ENCODE peak calls at places on chromosomes 12 and 14, in nine cellular contexts. N is tibial nerve, W is A549, T is breast epithelium, Q is endothelial cell of umbilical vein, X is heart left ventricle, B is H1, L is IMR-90, V is esophagus squamous epithelium. M is an unnamed sample.

GRCh38 chr12:64181504-64182291 is 40.4 kb downstream of the KICS2 start:
- DNase-seq in N (peak; percentile 66), V (no peak), Q (peak; percentile 87), B (no peak), X (peak; percentile 52), W (peak; percentile 69), T (peak; percentile 44), L (peak; percentile 99), M (peak; percentile 92)

GRCh38 chr14:22542360-22542759 is 46.7 kb downstream of the DAD1 start:
- DNase-seq in T (no peak), Q (no peak), W (no peak), V (no peak), L (no peak), N (no peak), B (no peak), X (no peak), M (no peak)

GRCh38 chr12:123089631-123090353 is 61.1 kb downstream of the PITPNM2 start:
- DNase-seq in V (no peak), Q (peak; percentile 84), T (no peak), N (no peak), X (no peak), W (peak; percentile 88), L (peak; percentile 99), B (no peak), M (peak; percentile 90)

GRCh38 chr12:82554529-82554928 is 132.2 kb upstream of the TMTC2 start:
- DNase-seq in L (no peak), N (no peak), V (no peak), B (no peak), T (no peak), Q (peak; percentile 54), X (no peak), W (no peak), M (no peak)

GRCh38 chr12:125330645-125331341 is 265.6 kb downstream of the AACS start:
- DNase-seq in W (peak; percentile 80), B (peak; percentile 98), L (no peak), V (no peak), N (peak; percentile 58), X (peak; percentile 54), Q (peak; percentile 16), T (peak; percentile 21), M (peak; percentile 8)

GRCh38 chr14:53610947-53611346 is 345.7 kb downstream of the BMP4 start:
- DNase-seq in Q (no peak), B (no peak), T (no peak), V (no peak), L (no peak), W (no peak), X (no peak), N (no peak), M (no peak)

GRCh38 chr12:89067436-89067835 is 284.9 kb downstream of the DUSP6 start:
- DNase-seq in T (no peak), Q (no peak), V (no peak), N (no peak), B (no peak), X (no peak), L (peak; percentile 94), W (no peak), M (peak; percentile 15)

GRCh38 chr12:49154221-49154620 is 23.0 kb upstream of the TUBA1B start:
- DNase-seq in W (no peak), Q (no peak), X (no peak), V (no peak), T (no peak), L (no peak), B (no peak), N (no peak), M (no peak)

GRCh38 chr14:89720741-89721315 is 233.7 kb downstream of the EFCAB11 start:
- DNase-seq in T (peak; percentile 40), N (peak; percentile 14), B (no peak), Q (no peak), X (peak; percentile 48), L (no peak), V (no peak), W (no peak), M (no peak)

GRCh38 chr12:85531345-85531744 is 251.3 kb downstream of the ALX1 start:
- DNase-seq in T (no peak), N (no peak), Q (no peak), W (no peak), V (no peak), X (no peak), L (no peak), B (no peak), M (no peak)

GRCh38 chr12:12408265-12408690 is 51.4 kb downstream of the BORCS5 start:
- DNase-seq in W (no peak), N (no peak), T (no peak), B (no peak), X (no peak), L (no peak), Q (no peak), V (no peak), M (no peak)

GRCh38 chr12:38949363-38949762 is 44.0 kb upstream of the CPNE8 start:
- DNase-seq in X (no peak), B (no peak), T (no peak), N (no peak), L (no peak), W (no peak), Q (no peak), V (no peak), M (no peak)

GRCh38 chr14:69289811-69290520 is 30.0 kb downstream of the GALNT16 start:
- DNase-seq in N (peak; percentile 28), B (peak; percentile 19), T (no peak), Q (no peak), L (no peak), V (no peak), W (no peak), X (peak; percentile 56), M (no peak)

GRCh38 chr14:36426836-36427235 is 93.2 kb downstream of the NKX2-1 start:
- DNase-seq in X (no peak), B (no peak), N (no peak), W (no peak), T (no peak), Q (no peak), V (no peak), L (no peak), M (no peak)

GRCh38 chr12:26701604-26702215 is 131.3 kb downstream of the ITPR2 start:
- DNase-seq in Q (peak; percentile 65), L (peak; percentile 70), X (no peak), N (peak; percentile 30), W (peak; percentile 16), V (no peak), B (no peak), T (no peak), M (peak; percentile 28)

DNA sequence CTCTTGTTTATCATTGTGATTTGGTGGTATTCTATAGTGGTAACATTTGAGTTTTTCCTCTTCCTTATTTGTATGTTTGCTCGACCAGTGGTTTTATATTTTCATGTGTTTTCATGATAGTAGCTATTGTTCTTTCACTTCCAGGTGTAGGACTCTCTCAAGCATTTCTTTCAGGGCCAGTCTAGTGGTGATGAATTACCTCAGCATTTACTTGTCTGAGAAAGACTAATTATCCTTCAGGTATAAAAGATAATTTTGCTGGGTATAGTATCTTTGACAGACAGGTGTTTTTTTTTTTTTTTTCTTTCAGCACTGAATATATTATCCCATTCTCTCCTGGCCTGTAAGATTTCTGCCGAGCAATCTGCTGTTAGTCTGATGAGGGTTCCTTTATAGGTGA is 35.0 kb upstream of the CCND2 start:
- DNase-seq in T (no peak), N (no peak), V (no peak), W (no peak), L (no peak), Q (no peak), B (no peak), X (no peak), M (no peak)
- TF ChIP-seq POLR2A in T (no peak), N (no peak), V (no peak), W (no peak), L (no peak), Q (no peak), B (no peak), X (no peak), M (no peak)

GRCh38 chr12:133130038-133130807 is at the start of the genes ZNF10 and ZNF891:
- DNase-seq in L (peak; percentile 96), Q (peak; percentile 99), W (peak; percentile 48), B (peak; percentile 98), V (peak; percentile 86), N (peak; percentile 93), X (peak; percentile 97), T (peak; percentile 93), M (no peak)
- H3K9me3 ChIP-seq in L (peaks cover 39% of the 10 kb centered on the region), Q (peaks cover 6% of the 10 kb centered on the region), W (peaks cover 89% of the 10 kb centered on the region), B (peaks cover 34% of the 10 kb centered on the region), V (peaks cover 58% of the 10 kb centered on the region), N (peaks cover 58% of the 10 kb centered on the region), X (no peaks in the 10 kb centered on the region), T (peaks cover 62% of the 10 kb centered on the region), M (peaks cover 10% of the 10 kb centered on the region)

GRCh38 chr12:121536058-121536928 is 44.5 kb downstream of the KDM2B start:
- DNase-seq in B (peak; percentile 84), L (peak; percentile 88), X (peak; percentile 95), T (peak; percentile 37), V (peak; percentile 59), N (peak; percentile 84), W (peak; percentile 63), Q (peak; percentile 60), M (no peak)
- TF ChIP-seq POLR2A in B (no peak), L (no peak), X (peak; percentile 39), T (no peak), V (no peak), N (peak; percentile 51), W (no peak), Q (no peak), M (no peak)

DNA sequence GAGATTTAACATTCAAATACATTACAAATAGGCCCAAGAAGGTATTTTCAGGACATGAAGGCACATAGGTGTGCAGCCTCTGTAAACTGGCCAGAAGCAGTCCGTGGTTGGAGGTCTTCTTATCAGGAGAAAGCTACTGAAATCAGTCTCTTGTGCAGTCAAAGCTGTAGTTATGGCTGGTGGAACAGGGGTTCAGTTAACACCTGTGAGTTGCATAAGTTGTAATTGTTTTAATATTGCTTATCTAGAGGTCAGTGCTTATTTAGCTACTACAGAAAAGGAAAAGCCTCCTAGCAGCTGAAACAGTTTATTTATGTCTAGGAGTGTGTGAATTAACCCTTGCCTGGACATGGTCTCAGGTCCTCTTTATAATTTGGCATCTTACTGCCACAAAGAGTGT is 377.6 kb upstream of the MDGA2 start:
- DNase-seq in V (no peak), Q (no peak), N (no peak), L (no peak), T (no peak), X (no peak), W (no peak), B (no peak), M (no peak)
- H3K9me3 ChIP-seq in V (no peaks in the 10 kb centered on the region), Q (no peaks in the 10 kb centered on the region), N (no peaks in the 10 kb centered on the region), L (no peaks in the 10 kb centered on the region), T (no peaks in the 10 kb centered on the region), X (no peaks in the 10 kb centered on the region), W (no peaks in the 10 kb centered on the region), B (no peaks in the 10 kb centered on the region), M (no peaks in the 10 kb centered on the region)